ENCODE peak calls at places on chromosomes 12 and 14, in nine cellular contexts. One of them, this sample, is unnamed.

GRCh38 chr14:68928770-68929550 is 50.1 kb downstream of the ACTN1 start:
- DNase-seq in naive B cell: no peak
- DNase-seq in BE2C: no peak
- DNase-seq in activated effector memory CD4-positive, alpha-beta T cell treated with Interleukin-2 at 50 U/mL for 16 hours: no peak
- DNase-seq in fibroblast of the conjunctiva: no peak
- DNase-seq in GM18507: no peak
- DNase-seq in stimulated activated CD4-positive, alpha-beta T cell treated with anti-CD3 and anti-CD28 coated beads, Interleukin-12 subunit alpha, Interleukin-12 subunit beta, amount 100 ng/mL, for 4 hours: no peak
- DNase-seq in GM13976: no peak
- DNase-seq in SW 1271: no peak
- DNase-seq in this sample: no peak

GRCh38 chr12:23186950-23187349 is 562.0 kb downstream of the ETNK1 start:
- DNase-seq in naive B cell: no peak
- DNase-seq in BE2C: no peak
- DNase-seq in activated effector memory CD4-positive, alpha-beta T cell treated with Interleukin-2 at 50 U/mL for 16 hours: no peak
- DNase-seq in fibroblast of the conjunctiva: no peak
- DNase-seq in GM18507: no peak
- DNase-seq in stimulated activated CD4-positive, alpha-beta T cell treated with anti-CD3 and anti-CD28 coated beads, Interleukin-12 subunit alpha, Interleukin-12 subunit beta, amount 100 ng/mL, for 4 hours: no peak
- DNase-seq in GM13976: no peak
- DNase-seq in SW 1271: no peak
- DNase-seq in this sample: no peak

GRCh38 chr14:102496955-102497744 is 12.4 kb downstream of the ANKRD9 start:
- DNase-seq in naive B cell: no peak
- DNase-seq in BE2C: no peak
- DNase-seq in activated effector memory CD4-positive, alpha-beta T cell treated with Interleukin-2 at 50 U/mL for 16 hours: no peak
- DNase-seq in fibroblast of the conjunctiva: no peak
- DNase-seq in GM18507: no peak
- DNase-seq in stimulated activated CD4-positive, alpha-beta T cell treated with anti-CD3 and anti-CD28 coated beads, Interleukin-12 subunit alpha, Interleukin-12 subunit beta, amount 100 ng/mL, for 4 hours: no peak
- DNase-seq in GM13976: no peak
- DNase-seq in SW 1271: no peak
- DNase-seq in this sample: no peak

GRCh38 chr12:91074851-91075250 is 17.0 kb upstream of the KERA start:
- DNase-seq in naive B cell: no peak
- DNase-seq in BE2C: no peak
- DNase-seq in activated effector memory CD4-positive, alpha-beta T cell treated with Interleukin-2 at 50 U/mL for 16 hours: no peak
- DNase-seq in fibroblast of the conjunctiva: no peak
- DNase-seq in GM18507: no peak
- DNase-seq in stimulated activated CD4-positive, alpha-beta T cell treated with anti-CD3 and anti-CD28 coated beads, Interleukin-12 subunit alpha, Interleukin-12 subunit beta, amount 100 ng/mL, for 4 hours: no peak
- DNase-seq in GM13976: no peak
- DNase-seq in SW 1271: no peak
- DNase-seq in this sample: no peak

GRCh38 chr14:20499108-20499507 is 6.2 kb upstream of the RNASE10 start:
- DNase-seq in naive B cell: no peak
- DNase-seq in BE2C: no peak
- DNase-seq in activated effector memory CD4-positive, alpha-beta T cell treated with Interleukin-2 at 50 U/mL for 16 hours: no peak
- DNase-seq in fibroblast of the conjunctiva: no peak
- DNase-seq in GM18507: no peak
- DNase-seq in stimulated activated CD4-positive, alpha-beta T cell treated with anti-CD3 and anti-CD28 coated beads, Interleukin-12 subunit alpha, Interleukin-12 subunit beta, amount 100 ng/mL, for 4 hours: no peak
- DNase-seq in GM13976: no peak
- DNase-seq in SW 1271: no peak
- DNase-seq in this sample: no peak

GRCh38 chr14:96095581-96096476 is 56.7 kb downstream of the C14orf132 start:
- DNase-seq in naive B cell: no peak
- DNase-seq in BE2C: peak
- DNase-seq in activated effector memory CD4-positive, alpha-beta T cell treated with Interleukin-2 at 50 U/mL for 16 hours: no peak
- DNase-seq in fibroblast of the conjunctiva: peak
- DNase-seq in GM18507: no peak
- DNase-seq in stimulated activated CD4-positive, alpha-beta T cell treated with anti-CD3 and anti-CD28 coated beads, Interleukin-12 subunit alpha, Interleukin-12 subunit beta, amount 100 ng/mL, for 4 hours: no peak
- DNase-seq in GM13976: no peak
- DNase-seq in SW 1271: no peak
- DNase-seq in this sample: peak

GRCh38 chr14:50823051-50823762 is 7.8 kb downstream of the NIN start:
- DNase-seq in naive B cell: no peak
- DNase-seq in BE2C: no peak
- DNase-seq in activated effector memory CD4-positive, alpha-beta T cell treated with Interleukin-2 at 50 U/mL for 16 hours: no peak
- DNase-seq in fibroblast of the conjunctiva: no peak
- DNase-seq in GM18507: no peak
- DNase-seq in stimulated activated CD4-positive, alpha-beta T cell treated with anti-CD3 and anti-CD28 coated beads, Interleukin-12 subunit alpha, Interleukin-12 subunit beta, amount 100 ng/mL, for 4 hours: no peak
- DNase-seq in GM13976: no peak
- DNase-seq in SW 1271: no peak
- DNase-seq in this sample: no peak

GRCh38 chr14:59331217-59331616 is 134.0 kb downstream of the GPR135 start:
- DNase-seq in naive B cell: no peak
- DNase-seq in BE2C: no peak
- DNase-seq in activated effector memory CD4-positive, alpha-beta T cell treated with Interleukin-2 at 50 U/mL for 16 hours: no peak
- DNase-seq in fibroblast of the conjunctiva: no peak
- DNase-seq in GM18507: no peak
- DNase-seq in stimulated activated CD4-positive, alpha-beta T cell treated with anti-CD3 and anti-CD28 coated beads, Interleukin-12 subunit alpha, Interleukin-12 subunit beta, amount 100 ng/mL, for 4 hours: no peak
- DNase-seq in GM13976: no peak
- DNase-seq in SW 1271: no peak
- DNase-seq in this sample: no peak

GRCh38 chr14:35553808-35554207 is 19.8 kb downstream of the INSM2 start:
- DNase-seq in naive B cell: no peak
- DNase-seq in BE2C: no peak
- DNase-seq in activated effector memory CD4-positive, alpha-beta T cell treated with Interleukin-2 at 50 U/mL for 16 hours: no peak
- DNase-seq in fibroblast of the conjunctiva: no peak
- DNase-seq in GM18507: no peak
- DNase-seq in stimulated activated CD4-positive, alpha-beta T cell treated with anti-CD3 and anti-CD28 coated beads, Interleukin-12 subunit alpha, Interleukin-12 subunit beta, amount 100 ng/mL, for 4 hours: no peak
- DNase-seq in GM13976: no peak
- DNase-seq in SW 1271: peak
- DNase-seq in this sample: no peak

GRCh38 chr14:26870722-26871121 is 272.9 kb upstream of the NOVA1 start:
- DNase-seq in naive B cell: no peak
- DNase-seq in BE2C: no peak
- DNase-seq in activated effector memory CD4-positive, alpha-beta T cell treated with Interleukin-2 at 50 U/mL for 16 hours: no peak
- DNase-seq in fibroblast of the conjunctiva: no peak
- DNase-seq in GM18507: no peak
- DNase-seq in stimulated activated CD4-positive, alpha-beta T cell treated with anti-CD3 and anti-CD28 coated beads, Interleukin-12 subunit alpha, Interleukin-12 subunit beta, amount 100 ng/mL, for 4 hours: no peak
- DNase-seq in GM13976: no peak
- DNase-seq in SW 1271: no peak
- DNase-seq in this sample: no peak

GRCh38 chr12:3061129-3061857 is 15.9 kb upstream of the TSPAN9 start:
- DNase-seq in naive B cell: no peak
- DNase-seq in BE2C: no peak
- DNase-seq in activated effector memory CD4-positive, alpha-beta T cell treated with Interleukin-2 at 50 U/mL for 16 hours: no peak
- DNase-seq in fibroblast of the conjunctiva: no peak
- DNase-seq in GM18507: no peak
- DNase-seq in stimulated activated CD4-positive, alpha-beta T cell treated with anti-CD3 and anti-CD28 coated beads, Interleukin-12 subunit alpha, Interleukin-12 subunit beta, amount 100 ng/mL, for 4 hours: no peak
- DNase-seq in GM13976: no peak
- DNase-seq in SW 1271: no peak
- DNase-seq in this sample: no peak

GRCh38 chr12:70520847-70521246 is 116.4 kb downstream of the PTPRB start:
- DNase-seq in naive B cell: no peak
- DNase-seq in BE2C: no peak
- DNase-seq in activated effector memory CD4-positive, alpha-beta T cell treated with Interleukin-2 at 50 U/mL for 16 hours: no peak
- DNase-seq in fibroblast of the conjunctiva: no peak
- DNase-seq in GM18507: no peak
- DNase-seq in stimulated activated CD4-positive, alpha-beta T cell treated with anti-CD3 and anti-CD28 coated beads, Interleukin-12 subunit alpha, Interleukin-12 subunit beta, amount 100 ng/mL, for 4 hours: no peak
- DNase-seq in GM13976: no peak
- DNase-seq in SW 1271: no peak
- DNase-seq in this sample: no peak

GRCh38 chr12:89760783-89761182 is 52.1 kb upstream of the ATP2B1 start:
- DNase-seq in naive B cell: peak
- DNase-seq in BE2C: no peak
- DNase-seq in activated effector memory CD4-positive, alpha-beta T cell treated with Interleukin-2 at 50 U/mL for 16 hours: no peak
- DNase-seq in fibroblast of the conjunctiva: no peak
- DNase-seq in GM18507: no peak
- DNase-seq in stimulated activated CD4-positive, alpha-beta T cell treated with anti-CD3 and anti-CD28 coated beads, Interleukin-12 subunit alpha, Interleukin-12 subunit beta, amount 100 ng/mL, for 4 hours: no peak
- DNase-seq in GM13976: no peak
- DNase-seq in SW 1271: no peak
- DNase-seq in this sample: no peak

GRCh38 chr12:105274571-105274970 is 38.6 kb upstream of the APPL2 start:
- DNase-seq in naive B cell: no peak
- DNase-seq in BE2C: no peak
- DNase-seq in activated effector memory CD4-positive, alpha-beta T cell treated with Interleukin-2 at 50 U/mL for 16 hours: no peak
- DNase-seq in fibroblast of the conjunctiva: no peak
- DNase-seq in GM18507: no peak
- DNase-seq in stimulated activated CD4-positive, alpha-beta T cell treated with anti-CD3 and anti-CD28 coated beads, Interleukin-12 subunit alpha, Interleukin-12 subunit beta, amount 100 ng/mL, for 4 hours: no peak
- DNase-seq in GM13976: no peak
- DNase-seq in SW 1271: no peak
- DNase-seq in this sample: no peak

GRCh38 chr12:39581592-39581991 is 38.0 kb downstream of the ABCD2 start:
- DNase-seq in naive B cell: no peak
- DNase-seq in BE2C: no peak
- DNase-seq in activated effector memory CD4-positive, alpha-beta T cell treated with Interleukin-2 at 50 U/mL for 16 hours: no peak
- DNase-seq in fibroblast of the conjunctiva: no peak
- DNase-seq in GM18507: no peak
- DNase-seq in stimulated activated CD4-positive, alpha-beta T cell treated with anti-CD3 and anti-CD28 coated beads, Interleukin-12 subunit alpha, Interleukin-12 subunit beta, amount 100 ng/mL, for 4 hours: no peak
- DNase-seq in GM13976: no peak
- DNase-seq in SW 1271: no peak
- DNase-seq in this sample: no peak

GRCh38 chr14:64702493-64703392 is 1.5 kb upstream of the PLEKHG3 start:
- DNase-seq in naive B cell: no peak
- DNase-seq in BE2C: no peak
- DNase-seq in activated effector memory CD4-positive, alpha-beta T cell treated with Interleukin-2 at 50 U/mL for 16 hours: no peak
- DNase-seq in fibroblast of the conjunctiva: no peak
- DNase-seq in GM18507: no peak
- DNase-seq in stimulated activated CD4-positive, alpha-beta T cell treated with anti-CD3 and anti-CD28 coated beads, Interleukin-12 subunit alpha, Interleukin-12 subunit beta, amount 100 ng/mL, for 4 hours: no peak
- DNase-seq in GM13976: no peak
- DNase-seq in SW 1271: no peak
- DNase-seq in this sample: no peak

GRCh38 chr14:92984896-92985295 is 61.9 kb downstream of the CHGA start:
- DNase-seq in naive B cell: no peak
- DNase-seq in BE2C: no peak
- DNase-seq in activated effector memory CD4-positive, alpha-beta T cell treated with Interleukin-2 at 50 U/mL for 16 hours: no peak
- DNase-seq in fibroblast of the conjunctiva: no peak
- DNase-seq in GM18507: no peak
- DNase-seq in stimulated activated CD4-positive, alpha-beta T cell treated with anti-CD3 and anti-CD28 coated beads, Interleukin-12 subunit alpha, Interleukin-12 subunit beta, amount 100 ng/mL, for 4 hours: no peak
- DNase-seq in GM13976: no peak
- DNase-seq in SW 1271: no peak
- DNase-seq in this sample: no peak

GRCh38 chr14:94481468-94482131 is 5.6 kb upstream of the SERPINA9 start:
- DNase-seq in naive B cell: no peak
- DNase-seq in BE2C: no peak
- DNase-seq in activated effector memory CD4-positive, alpha-beta T cell treated with Interleukin-2 at 50 U/mL for 16 hours: no peak
- DNase-seq in fibroblast of the conjunctiva: no peak
- DNase-seq in GM18507: no peak
- DNase-seq in stimulated activated CD4-positive, alpha-beta T cell treated with anti-CD3 and anti-CD28 coated beads, Interleukin-12 subunit alpha, Interleukin-12 subunit beta, amount 100 ng/mL, for 4 hours: no peak
- DNase-seq in GM13976: no peak
- DNase-seq in SW 1271: no peak
- DNase-seq in this sample: no peak

GRCh38 chr14:100709252-100709955 is 17.3 kb upstream of the DLK1 start:
- DNase-seq in naive B cell: no peak
- DNase-seq in BE2C: no peak
- DNase-seq in activated effector memory CD4-positive, alpha-beta T cell treated with Interleukin-2 at 50 U/mL for 16 hours: no peak
- DNase-seq in fibroblast of the conjunctiva: no peak
- DNase-seq in GM18507: no peak
- DNase-seq in stimulated activated CD4-positive, alpha-beta T cell treated with anti-CD3 and anti-CD28 coated beads, Interleukin-12 subunit alpha, Interleukin-12 subunit beta, amount 100 ng/mL, for 4 hours: no peak
- DNase-seq in GM13976: no peak
- DNase-seq in SW 1271: no peak
- DNase-seq in this sample: peak

GRCh38 chr14:68506021-68506644 is 286.7 kb downstream of the ZFP36L1 start:
- DNase-seq in naive B cell: no peak
- DNase-seq in BE2C: no peak
- DNase-seq in activated effector memory CD4-positive, alpha-beta T cell treated with Interleukin-2 at 50 U/mL for 16 hours: no peak
- DNase-seq in fibroblast of the conjunctiva: no peak
- DNase-seq in GM18507: no peak
- DNase-seq in stimulated activated CD4-positive, alpha-beta T cell treated with anti-CD3 and anti-CD28 coated beads, Interleukin-12 subunit alpha, Interleukin-12 subunit beta, amount 100 ng/mL, for 4 hours: no peak
- DNase-seq in GM13976: no peak
- DNase-seq in SW 1271: no peak
- DNase-seq in this sample: no peak

GRCh38 chr12:43580601-43581000 is 28.6 kb upstream of the ADAMTS20 start:
- DNase-seq in naive B cell: no peak
- DNase-seq in BE2C: no peak
- DNase-seq in activated effector memory CD4-positive, alpha-beta T cell treated with Interleukin-2 at 50 U/mL for 16 hours: no peak
- DNase-seq in fibroblast of the conjunctiva: no peak
- DNase-seq in GM18507: no peak
- DNase-seq in stimulated activated CD4-positive, alpha-beta T cell treated with anti-CD3 and anti-CD28 coated beads, Interleukin-12 subunit alpha, Interleukin-12 subunit beta, amount 100 ng/mL, for 4 hours: no peak
- DNase-seq in GM13976: no peak
- DNase-seq in SW 1271: no peak
- DNase-seq in this sample: no peak

GRCh38 chr12:56046027-56046780 is 4.5 kb downstream of the RPS26 start:
- DNase-seq in naive B cell: no peak
- DNase-seq in BE2C: no peak
- DNase-seq in activated effector memory CD4-positive, alpha-beta T cell treated with Interleukin-2 at 50 U/mL for 16 hours: no peak
- DNase-seq in fibroblast of the conjunctiva: no peak
- DNase-seq in GM18507: no peak
- DNase-seq in stimulated activated CD4-positive, alpha-beta T cell treated with anti-CD3 and anti-CD28 coated beads, Interleukin-12 subunit alpha, Interleukin-12 subunit beta, amount 100 ng/mL, for 4 hours: no peak
- DNase-seq in GM13976: no peak
- DNase-seq in SW 1271: no peak
- DNase-seq in this sample: peak

GRCh38 chr12:130838284-130838950 is 633 bp downstream of the STX2 start:
- DNase-seq in naive B cell: peak
- DNase-seq in BE2C: peak
- DNase-seq in activated effector memory CD4-positive, alpha-beta T cell treated with Interleukin-2 at 50 U/mL for 16 hours: peak
- DNase-seq in fibroblast of the conjunctiva: no peak
- DNase-seq in GM18507: no peak
- DNase-seq in stimulated activated CD4-positive, alpha-beta T cell treated with anti-CD3 and anti-CD28 coated beads, Interleukin-12 subunit alpha, Interleukin-12 subunit beta, amount 100 ng/mL, for 4 hours: no peak
- DNase-seq in GM13976: peak
- DNase-seq in SW 1271: peak
- DNase-seq in this sample: peak

GRCh38 chr12:46874642-46875041 is 48.8 kb upstream of the SLC38A4 start:
- DNase-seq in naive B cell: no peak
- DNase-seq in BE2C: no peak
- DNase-seq in activated effector memory CD4-positive, alpha-beta T cell treated with Interleukin-2 at 50 U/mL for 16 hours: no peak
- DNase-seq in fibroblast of the conjunctiva: peak
- DNase-seq in GM18507: no peak
- DNase-seq in stimulated activated CD4-positive, alpha-beta T cell treated with anti-CD3 and anti-CD28 coated beads, Interleukin-12 subunit alpha, Interleukin-12 subunit beta, amount 100 ng/mL, for 4 hours: no peak
- DNase-seq in GM13976: no peak
- DNase-seq in SW 1271: no peak
- DNase-seq in this sample: no peak

GRCh38 chr12:3122841-3123678 is 45.9 kb downstream of the TSPAN9 start:
- DNase-seq in naive B cell: no peak
- DNase-seq in BE2C: peak
- DNase-seq in activated effector memory CD4-positive, alpha-beta T cell treated with Interleukin-2 at 50 U/mL for 16 hours: no peak
- DNase-seq in fibroblast of the conjunctiva: no peak
- DNase-seq in GM18507: no peak
- DNase-seq in stimulated activated CD4-positive, alpha-beta T cell treated with anti-CD3 and anti-CD28 coated beads, Interleukin-12 subunit alpha, Interleukin-12 subunit beta, amount 100 ng/mL, for 4 hours: no peak
- DNase-seq in GM13976: no peak
- DNase-seq in SW 1271: no peak
- DNase-seq in this sample: no peak

GRCh38 chr12:31618228-31619025 is 27.5 kb upstream of the DENND5B start:
- DNase-seq in naive B cell: no peak
- DNase-seq in BE2C: no peak
- DNase-seq in activated effector memory CD4-positive, alpha-beta T cell treated with Interleukin-2 at 50 U/mL for 16 hours: no peak
- DNase-seq in fibroblast of the conjunctiva: no peak
- DNase-seq in GM18507: no peak
- DNase-seq in stimulated activated CD4-positive, alpha-beta T cell treated with anti-CD3 and anti-CD28 coated beads, Interleukin-12 subunit alpha, Interleukin-12 subunit beta, amount 100 ng/mL, for 4 hours: no peak
- DNase-seq in GM13976: no peak
- DNase-seq in SW 1271: no peak
- DNase-seq in this sample: no peak

GRCh38 chr14:27253946-27254345 is 656.1 kb upstream of the NOVA1 start:
- DNase-seq in naive B cell: no peak
- DNase-seq in BE2C: no peak
- DNase-seq in activated effector memory CD4-positive, alpha-beta T cell treated with Interleukin-2 at 50 U/mL for 16 hours: no peak
- DNase-seq in fibroblast of the conjunctiva: no peak
- DNase-seq in GM18507: no peak
- DNase-seq in stimulated activated CD4-positive, alpha-beta T cell treated with anti-CD3 and anti-CD28 coated beads, Interleukin-12 subunit alpha, Interleukin-12 subunit beta, amount 100 ng/mL, for 4 hours: no peak
- DNase-seq in GM13976: no peak
- DNase-seq in SW 1271: no peak
- DNase-seq in this sample: no peak

GRCh38 chr14:63011609-63012008 is 33.6 kb downstream of the KCNH5 start:
- DNase-seq in naive B cell: no peak
- DNase-seq in BE2C: peak
- DNase-seq in activated effector memory CD4-positive, alpha-beta T cell treated with Interleukin-2 at 50 U/mL for 16 hours: no peak
- DNase-seq in fibroblast of the conjunctiva: no peak
- DNase-seq in GM18507: no peak
- DNase-seq in stimulated activated CD4-positive, alpha-beta T cell treated with anti-CD3 and anti-CD28 coated beads, Interleukin-12 subunit alpha, Interleukin-12 subunit beta, amount 100 ng/mL, for 4 hours: no peak
- DNase-seq in GM13976: no peak
- DNase-seq in SW 1271: no peak
- DNase-seq in this sample: no peak

GRCh38 chr12:91326043-91327027 is 143.7 kb upstream of the DCN start:
- DNase-seq in naive B cell: peak
- DNase-seq in BE2C: peak
- DNase-seq in activated effector memory CD4-positive, alpha-beta T cell treated with Interleukin-2 at 50 U/mL for 16 hours: no peak
- DNase-seq in fibroblast of the conjunctiva: peak
- DNase-seq in GM18507: peak
- DNase-seq in stimulated activated CD4-positive, alpha-beta T cell treated with anti-CD3 and anti-CD28 coated beads, Interleukin-12 subunit alpha, Interleukin-12 subunit beta, amount 100 ng/mL, for 4 hours: peak
- DNase-seq in GM13976: peak
- DNase-seq in SW 1271: peak
- DNase-seq in this sample: no peak

GRCh38 chr12:51118706-51119105 is 35.3 kb upstream of the CSRNP2 start:
- DNase-seq in naive B cell: no peak
- DNase-seq in BE2C: no peak
- DNase-seq in activated effector memory CD4-positive, alpha-beta T cell treated with Interleukin-2 at 50 U/mL for 16 hours: no peak
- DNase-seq in fibroblast of the conjunctiva: no peak
- DNase-seq in GM18507: no peak
- DNase-seq in stimulated activated CD4-positive, alpha-beta T cell treated with anti-CD3 and anti-CD28 coated beads, Interleukin-12 subunit alpha, Interleukin-12 subunit beta, amount 100 ng/mL, for 4 hours: no peak
- DNase-seq in GM13976: no peak
- DNase-seq in SW 1271: peak
- DNase-seq in this sample: no peak

GRCh38 chr12:132637811-132638210 is 19.2 kb downstream of the P2RX2 start:
- DNase-seq in naive B cell: no peak
- DNase-seq in BE2C: no peak
- DNase-seq in activated effector memory CD4-positive, alpha-beta T cell treated with Interleukin-2 at 50 U/mL for 16 hours: no peak
- DNase-seq in fibroblast of the conjunctiva: no peak
- DNase-seq in GM18507: no peak
- DNase-seq in stimulated activated CD4-positive, alpha-beta T cell treated with anti-CD3 and anti-CD28 coated beads, Interleukin-12 subunit alpha, Interleukin-12 subunit beta, amount 100 ng/mL, for 4 hours: no peak
- DNase-seq in GM13976: no peak
- DNase-seq in SW 1271: no peak
- DNase-seq in this sample: no peak

This sample was measured in activated T-cell treated with anti-CD3 and anti-CD28 coated beads, Interleukin-2, amount 50 U/mL, for 24 hours.